ENCODE peak calls at places on chromosomes 13 and 19, in five cellular contexts. L, Z, K, U and C are unnamed samples.

GRCh38 chr13:46077260-46077659 is 24.7 kb upstream of the ZC3H13 start:
- DNase-seq in L (no peak), U (no peak), Z (no peak), K (no peak), C (no peak)

GRCh38 chr13:104414771-104415170 is 1348.6 kb upstream of the SLC10A2 start:
- DNase-seq in U (no peak), K (no peak), L (peak), Z (no peak), C (no peak)

GRCh38 chr19:48568345-48568886 is 16.4 kb downstream of the SULT2B1 start:
- DNase-seq in U (peak), K (peak), L (peak), Z (peak), C (peak)

GRCh38 chr13:23631676-23632622 is 61.7 kb downstream of the TNFRSF19 start:
- DNase-seq in K (no peak), Z (no peak), L (no peak), U (no peak), C (no peak)

GRCh38 chr19:17484520-17485180 is 14.3 kb downstream of the SLC27A1 start:
- DNase-seq in U (no peak), K (no peak), Z (no peak), L (no peak), C (no peak)

GRCh38 chr13:112118451-112119064 is 51.6 kb downstream of the SOX1 start:
- DNase-seq in L (no peak), K (no peak), U (no peak), Z (no peak), C (no peak)

GRCh38 chr13:49412749-49413148 is 31.1 kb downstream of the CAB39L start:
- DNase-seq in Z (no peak), L (no peak), U (no peak), K (no peak), C (no peak)

GRCh38 chr13:39804332-39805231 is 149.1 kb downstream of the COG6 start:
- DNase-seq in K (no peak), U (no peak), Z (no peak), L (no peak), C (no peak)

GRCh38 chr19:39402417-39403297 is 4.0 kb upstream of the ZFP36 start:
- DNase-seq in Z (peak), K (peak), U (peak), L (peak), C (peak)

GRCh38 chr19:46766569-46767317 is 20.5 kb upstream of the STRN4 start:
- DNase-seq in Z (peak), U (peak), K (no peak), L (peak), C (no peak)

GRCh38 chr19:10836478-10837325 is 690 bp upstream of the TMED1 start:
- DNase-seq in Z (no peak), K (peak), L (peak), U (peak), C (peak)

GRCh38 chr19:12669272-12670158 is 2.9 kb downstream of the WDR83 start:
- DNase-seq in L (peak), K (peak), U (peak), Z (peak), C (peak)

GRCh38 chr13:30026093-30026492 is 175.7 kb upstream of the UBL3 start:
- DNase-seq in Z (peak), U (no peak), K (no peak), L (peak), C (no peak)

GRCh38 chr13:49248433-49249002 is 793 bp downstream of the CDADC1 start:
- DNase-seq in U (no peak), Z (peak), L (peak), K (no peak), C (peak)

GRCh38 chr13:31987535-31988170 is 43.9 kb upstream of the FRY start:
- DNase-seq in K (no peak), Z (no peak), L (no peak), U (no peak), C (no peak)

GRCh38 chr13:105642511-105642958 is 892.9 kb downstream of the EFNB2 start:
- DNase-seq in U (no peak), K (no peak), L (peak), Z (no peak), C (no peak)

GRCh38 chr13:100811906-100812305 is 137.3 kb upstream of the TMTC4 start:
- DNase-seq in K (no peak), U (no peak), L (no peak), Z (no peak), C (no peak)

GRCh38 chr19:33618884-33619283 is 2.9 kb upstream of the CHST8 start:
- DNase-seq in K (no peak), L (no peak), U (no peak), Z (no peak), C (no peak)

GRCh38 chr19:23526302-23526701 is 131.0 kb upstream of the ZNF91 start:
- DNase-seq in Z (no peak), K (no peak), L (peak), U (no peak), C (no peak)

GRCh38 chr19:18478545-18479311 is 40.8 kb upstream of the ISYNA1 start:
- DNase-seq in Z (peak), K (peak), U (peak), L (peak), C (peak)

GRCh38 chr19:36528921-36529518 is 949 bp upstream of the ZNF260 start:
- DNase-seq in L (no peak), U (no peak), Z (no peak), K (no peak), C (no peak)

GRCh38 chr19:10416380-10417257 is 3.7 kb upstream of the PDE4A start:
- DNase-seq in Z (peak), K (peak), L (peak), U (peak), C (peak)

GRCh38 chr13:98143601-98144500 is 957 bp downstream of the FARP1 start:
- DNase-seq in K (peak), Z (peak), U (peak), L (peak), C (no peak)

GRCh38 chr13:75635621-75636338 is at the start of gene LMO7:
- DNase-seq in Z (peak), L (peak), K (peak), U (peak), C (no peak)

GRCh38 chr13:21034602-21035190 is 26.7 kb downstream of the LATS2 start:
- DNase-seq in U (peak), Z (peak), L (no peak), K (peak), C (peak)

GRCh38 chr19:40974633-40975037 is 16.4 kb upstream of the CYP2B6 start:
- DNase-seq in L (peak), Z (peak), K (peak), U (peak), C (peak)

GRCh38 chr19:41309225-41310030 is 544 bp upstream of the CCDC97 start:
- DNase-seq in K (no peak), L (peak), U (no peak), Z (peak), C (no peak)

GRCh38 chr13:103948477-103948876 is 882.3 kb upstream of the SLC10A2 start:
- DNase-seq in L (no peak), U (no peak), Z (no peak), K (no peak), C (no peak)

GRCh38 chr13:66659291-66660012 is 570.7 kb downstream of the PCDH9 start:
- DNase-seq in Z (peak), L (no peak), K (no peak), U (no peak), C (no peak)

GRCh38 chr13:37001921-37002250 is 1.3 kb downstream of the EXOSC8 start:
- DNase-seq in L (no peak), K (no peak), U (no peak), Z (no peak), C (no peak)

GRCh38 chr19:39996218-39996810 is 546 bp upstream of the ZNF546 start:
- DNase-seq in Z (peak), K (no peak), U (no peak), L (peak), C (no peak)

GRCh38 chr19:34651747-34652146 is 25.2 kb downstream of the SCGB2B2 start:
- DNase-seq in U (no peak), K (no peak), L (no peak), Z (no peak), C (no peak)

GRCh38 chr13:28640861-28641599 is 17.9 kb upstream of the POMP start:
- DNase-seq in L (no peak), Z (no peak), U (no peak), K (no peak), C (no peak)

DNA sequence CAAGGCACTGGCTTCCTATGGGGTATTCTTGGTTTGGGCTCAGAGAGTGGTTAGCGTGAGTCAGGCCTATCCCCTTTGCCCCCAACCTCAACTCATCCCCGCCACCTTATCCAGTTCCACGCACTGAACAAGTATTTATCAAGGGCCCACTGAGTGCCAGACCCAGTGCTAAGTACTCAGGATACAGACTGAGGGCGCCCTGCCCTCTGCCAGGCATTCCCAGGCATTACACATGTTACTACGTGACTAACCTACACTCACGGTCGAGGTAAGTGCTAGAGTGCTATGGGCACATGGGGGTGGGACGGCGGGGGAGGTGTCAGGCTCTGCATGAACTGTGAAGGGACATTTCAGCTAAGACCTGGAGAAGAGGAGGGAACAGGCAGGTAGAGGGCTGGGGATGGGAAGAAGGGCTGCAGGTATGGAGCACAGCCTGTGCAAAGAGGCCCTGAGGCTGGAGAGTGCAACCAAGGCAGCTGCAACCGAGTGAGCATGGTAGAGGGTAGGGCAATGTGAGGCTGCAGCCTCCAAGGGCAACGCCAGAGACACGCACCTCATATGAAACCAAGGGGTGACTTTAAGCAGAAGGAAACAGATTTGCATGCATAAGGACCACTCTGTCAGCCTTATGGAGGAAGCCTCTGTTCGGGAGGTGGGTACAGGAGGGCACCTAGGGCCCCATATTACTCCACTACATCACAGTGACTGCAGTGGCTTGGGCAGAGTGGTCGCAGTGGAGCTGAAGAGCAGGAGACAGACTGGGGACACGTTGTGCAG is 22.5 kb downstream of the DHRS12 start:
- DNase-seq in K (no peak), Z (no peak), U (no peak), L (peak), C (no peak)
- TF ChIP-seq CTCF in K (no peak), Z (no peak), U (no peak), L (peak), C (no peak)

DNA sequence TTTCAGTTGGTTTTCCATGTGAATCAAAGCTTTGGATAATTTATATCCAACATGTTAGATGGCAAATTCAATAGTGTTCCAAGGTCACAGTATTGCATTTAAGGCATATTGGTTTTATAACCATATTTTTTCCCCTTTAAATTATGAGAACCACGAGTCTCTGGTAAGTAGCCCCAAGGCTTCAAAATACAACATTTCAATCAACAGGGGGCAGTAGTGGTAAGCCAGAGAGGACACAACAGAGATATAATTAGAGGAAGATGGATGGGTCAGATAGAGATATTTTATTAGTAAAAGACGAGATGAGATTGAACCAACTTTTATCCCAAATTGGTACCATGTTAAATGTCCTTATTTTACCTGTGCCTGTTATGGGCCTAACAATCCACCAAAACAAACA is 53.1 kb downstream of the KL start:
- DNase-seq in Z (no peak), U (no peak), K (no peak), L (peak), C (no peak)
- TF ChIP-seq CTCF in Z (no peak), U (peak), K (no peak), L (no peak), C (peak)

GRCh38 chr19:13795595-13796300 is 505 bp downstream of the ZSWIM4 start:
- DNase-seq in L (peak), K (no peak), U (peak), Z (no peak), C (no peak)
- TF ChIP-seq CTCF in L (no peak), K (no peak), U (no peak), Z (no peak), C (no peak)

DNA sequence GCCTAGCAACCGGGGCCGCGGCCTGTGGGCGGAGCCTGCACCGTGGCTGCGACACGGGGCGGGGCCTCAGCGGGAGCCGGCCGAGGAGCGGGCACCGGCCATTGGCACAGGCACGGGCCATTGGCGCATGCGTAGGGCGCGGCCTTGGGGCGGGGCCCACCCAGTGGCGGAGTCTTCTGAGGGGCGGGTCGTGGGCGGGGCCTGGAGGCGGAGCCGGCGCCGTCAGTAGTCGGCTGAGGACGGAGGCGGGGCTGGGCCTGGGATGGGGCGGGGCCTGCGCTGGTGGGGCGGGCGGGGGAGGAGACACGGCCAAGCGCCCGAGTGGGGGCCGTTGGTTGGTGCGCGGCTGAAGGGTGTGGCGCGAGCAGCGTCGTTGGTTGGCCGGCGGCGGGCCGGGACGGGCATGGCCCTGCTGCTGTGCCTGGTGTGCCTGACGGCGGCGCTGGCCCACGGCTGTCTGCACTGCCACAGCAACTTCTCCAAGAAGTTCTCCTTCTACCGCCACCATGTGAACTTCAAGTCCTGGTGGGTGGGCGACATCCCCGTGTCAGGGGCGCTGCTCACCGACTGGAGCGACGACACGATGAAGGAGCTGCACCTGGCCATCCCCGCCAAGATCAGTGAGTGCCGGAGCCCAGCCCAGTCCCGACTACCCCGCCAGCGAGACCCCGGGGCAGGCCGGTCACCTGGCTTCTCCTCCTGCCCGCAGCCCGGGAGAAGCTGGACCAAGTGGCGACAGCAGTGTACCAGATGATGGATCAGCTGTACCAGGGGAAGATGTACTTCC is at the start of gene IZUMO4:
- DNase-seq in U (peak), L (peak), K (peak), Z (peak), C (peak)
- TF ChIP-seq CTCF in U (peak), L (peak), K (no peak), Z (peak), C (peak)

DNA sequence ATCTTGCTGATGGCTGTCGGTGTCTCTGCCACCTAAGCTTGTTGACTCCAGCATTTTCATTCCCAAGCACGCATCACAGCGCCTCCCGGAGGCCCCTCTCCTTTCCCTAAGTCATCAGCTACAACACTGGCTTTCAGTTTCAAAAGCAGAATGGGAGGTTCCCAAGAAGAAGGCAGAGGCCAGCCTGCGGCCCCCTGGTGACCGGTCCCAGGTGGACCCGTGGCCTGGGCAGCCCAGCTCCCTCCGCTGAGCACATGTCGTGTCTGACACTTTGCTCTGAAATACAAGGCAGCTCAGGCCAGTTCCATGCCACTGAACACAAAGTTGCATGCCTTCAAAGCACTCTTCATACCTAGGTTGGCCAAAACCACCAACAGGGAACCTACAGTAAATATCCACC is 8.5 kb downstream of the MLLT1 start:
- DNase-seq in L (no peak), U (no peak), Z (no peak), K (no peak), C (no peak)
- TF ChIP-seq CTCF in L (no peak), U (no peak), Z (peak), K (no peak), C (peak)

GRCh38 chr13:110364081-110364480 is 57.0 kb downstream of the COL4A2 start:
- DNase-seq in K (no peak), L (no peak), Z (no peak), U (no peak), C (no peak)

GRCh38 chr13:110361365-110361911 is 54.4 kb downstream of the COL4A2 start:
- DNase-seq in L (no peak), Z (peak), K (peak), U (peak), C (peak)

GRCh38 chr13:110365876-110366275 is 58.8 kb downstream of the COL4A2 start:
- DNase-seq in K (no peak), L (no peak), Z (no peak), U (no peak), C (no peak)

GRCh38 chr13:110360598-110360997 is 53.5 kb downstream of the COL4A2 start:
- DNase-seq in K (no peak), Z (no peak), U (no peak), L (no peak), C (no peak)

GRCh38 chr13:110363009-110363408 is 55.9 kb downstream of the COL4A2 start:
- DNase-seq in Z (no peak), U (no peak), K (no peak), L (no peak), C (no peak)
- TF ChIP-seq CTCF in Z (no peak), U (no peak), K (no peak), L (no peak), C (peak)

DNA sequence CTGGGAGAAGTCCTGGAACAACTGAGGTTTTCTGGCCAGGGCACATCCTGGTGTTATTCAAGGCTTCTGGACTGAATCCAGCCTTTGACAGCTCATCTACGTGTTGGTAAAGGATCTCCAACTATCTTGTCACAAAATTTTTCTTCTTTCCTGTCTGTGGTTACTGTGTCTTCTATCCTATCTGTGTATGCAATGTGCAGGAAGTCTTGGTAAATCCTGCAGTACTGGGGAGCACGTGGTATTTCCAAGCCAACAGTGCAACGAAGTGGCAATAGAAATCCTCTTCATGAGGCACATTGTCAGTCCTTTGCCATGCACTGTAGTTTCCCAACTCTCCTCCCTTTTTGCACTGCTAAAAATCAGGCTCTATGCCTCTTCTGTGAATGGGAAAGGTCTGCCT is 86.7 kb downstream of the ZNF100 start:
- DNase-seq in K (no peak), U (no peak), L (no peak), Z (no peak), C (no peak)
- TF ChIP-seq CTCF in K (no peak), U (no peak), L (no peak), Z (no peak), C (no peak)

DNA sequence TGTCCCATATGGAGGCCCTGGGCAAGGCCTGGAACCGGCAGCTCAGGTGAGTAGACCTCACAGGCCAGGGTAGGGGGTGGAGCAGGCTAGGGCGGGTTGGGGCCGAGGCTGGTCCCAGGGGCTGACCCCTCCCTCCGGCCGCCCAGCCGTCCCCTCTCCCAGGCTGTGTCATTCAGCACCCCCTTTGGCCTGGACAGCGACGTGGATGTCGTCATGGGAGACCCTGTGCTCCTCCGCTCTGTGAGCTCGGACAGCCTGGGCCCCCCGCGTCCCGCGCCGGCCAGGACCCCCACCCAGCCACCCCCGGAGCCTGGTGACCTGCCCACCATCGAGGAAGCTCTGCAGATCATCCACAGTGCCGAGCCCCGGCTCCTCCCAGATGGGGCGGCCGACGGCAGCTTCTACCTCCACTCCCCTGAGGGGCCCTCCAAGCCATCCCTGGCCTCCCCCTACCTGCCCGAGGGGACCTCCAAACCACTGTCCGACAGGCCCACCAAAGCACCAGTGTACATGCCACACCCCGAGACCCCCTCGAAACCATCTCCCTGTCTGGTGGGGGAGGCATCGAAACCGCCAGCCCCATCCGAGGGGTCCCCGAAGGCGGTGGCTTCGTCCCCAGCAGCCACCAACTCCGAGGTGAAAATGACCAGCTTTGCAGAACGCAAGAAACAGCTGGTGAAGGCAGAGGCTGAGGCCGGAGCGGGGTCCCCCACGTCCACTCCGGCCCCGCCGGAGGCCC is 16.0 kb downstream of the CAMSAP3 start:
- DNase-seq in U (no peak), L (no peak), Z (no peak), K (no peak), C (no peak)
- TF ChIP-seq CTCF in U (no peak), L (no peak), Z (no peak), K (no peak), C (no peak)